ENCODE peak calls at places on chromosome 19, in four cellular contexts. E, R, N and B are unnamed samples.
A peak's percentile ranks its signal among the peaks of the same experiment; 100 is the strongest.

GRCh38 chr19:623974-624373 is 9.4 kb downstream of the POLRMT start:
- DNase-seq in R (peak; percentile 72), E (no peak), N (no peak), B (peak; percentile 98)

GRCh38 chr19:53898680-53899341 is 10.3 kb upstream of the CACNG7 start:
- DNase-seq in N (no peak), R (no peak), E (no peak), B (no peak)

GRCh38 chr19:18539372-18539771 is 4.0 kb downstream of the FKBP8 start:
- DNase-seq in R (no peak), N (no peak), E (no peak), B (no peak)

GRCh38 chr19:8321760-8322637 is 703 bp downstream of the RPS28 start:
- DNase-seq in N (no peak), E (no peak), R (no peak), B (no peak)

GRCh38 chr19:46913198-46913851 is 52.5 kb downstream of the ARHGAP35 start:
- DNase-seq in E (no peak), R (no peak), N (no peak), B (no peak)

GRCh38 chr19:33266971-33267484 is 35.3 kb downstream of the CEBPA start:
- DNase-seq in R (no peak), E (no peak), N (no peak), B (no peak)

GRCh38 chr19:57280913-57281425 is 684 bp downstream of the ZNF460 start:
- DNase-seq in E (no peak), N (peak; percentile 22), R (no peak), B (no peak)

GRCh38 chr19:13953021-13953531 is 767 bp downstream of the DCAF15 start:
- DNase-seq in R (peak; percentile 48), E (peak; percentile 52), N (peak; percentile 56), B (peak; percentile 64)

GRCh38 chr19:35247526-35248309 is 1.1 kb upstream of the LSR start:
- DNase-seq in E (no peak), R (peak; percentile 56), N (no peak), B (no peak)

GRCh38 chr19:27774827-27775226 is 1438.1 kb downstream of the UQCRFS1 start:
- DNase-seq in N (no peak), R (peak; percentile 42), E (no peak), B (peak; percentile 19)

GRCh38 chr19:38263696-38264485 is 482 bp upstream of the SPINT2 start:
- DNase-seq in E (peak; percentile 83), R (peak; percentile 51), N (peak; percentile 57), B (no peak)

GRCh38 chr19:1401138-1401888 is at the start of gene GAMT:
- DNase-seq in E (peak; percentile 59), R (peak; percentile 51), N (peak; percentile 66), B (no peak)

GRCh38 chr19:46878613-46879375 is 18.0 kb downstream of the ARHGAP35 start:
- DNase-seq in E (no peak), R (peak; percentile 87), N (peak; percentile 64), B (no peak)

GRCh38 chr19:11233073-11233472 is 6.3 kb upstream of the ANGPTL8 start:
- DNase-seq in R (no peak), N (no peak), E (no peak), B (no peak)

GRCh38 chr19:35641515-35642151 is at the start of gene ETV2:
- DNase-seq in R (no peak), E (no peak), N (no peak), B (no peak)

GRCh38 chr19:38551450-38551813 is 66.3 kb downstream of the MAP4K1 start:
- DNase-seq in E (no peak), N (no peak), R (no peak), B (no peak)

GRCh38 chr19:49361438-49362047 is 673 bp downstream of the TEAD2 start:
- DNase-seq in N (peak; percentile 89), E (no peak), R (peak; percentile 71), B (peak; percentile 73)

GRCh38 chr19:17677002-17677401 is 11.2 kb downstream of the UNC13A start:
- DNase-seq in E (no peak), N (no peak), R (no peak), B (no peak)

GRCh38 chr19:799076-799881 is 2.0 kb downstream of the PTBP1 start:
- DNase-seq in R (peak; percentile 33), E (no peak), N (peak; percentile 77), B (no peak)

GRCh38 chr19:48558018-48558684 is 6.2 kb downstream of the SULT2B1 start:
- DNase-seq in R (peak; percentile 86), E (no peak), N (no peak), B (no peak)

GRCh38 chr19:47239610-47240296 is 8.8 kb upstream of the BBC3 start:
- DNase-seq in R (peak; percentile 81), E (peak; percentile 96), N (peak; percentile 80), B (no peak)

GRCh38 chr19:1884719-1885334 is 469 bp downstream of the ABHD17A start:
- DNase-seq in E (no peak), R (peak; percentile 24), N (no peak), B (no peak)

GRCh38 chr19:39126593-39127187 is 1.1 kb downstream of the PAK4 start:
- DNase-seq in R (peak; percentile 88), E (no peak), N (no peak), B (peak; percentile 53)

GRCh38 chr19:41705393-41706174 is 2.8 kb upstream of the CEACAM5 start:
- DNase-seq in R (peak; percentile 46), N (peak; percentile 32), E (no peak), B (peak; percentile 28)

GRCh38 chr19:22619371-22619770 is 14.8 kb upstream of the ZNF492 start:
- DNase-seq in R (no peak), E (no peak), N (no peak), B (no peak)

GRCh38 chr19:662207-662961 is 630 bp downstream of the RNF126 start:
- DNase-seq in E (no peak), R (peak; percentile 46), N (peak; percentile 12), B (no peak)

GRCh38 chr19:51687791-51688664 is 5.1 kb upstream of the SPACA6 start:
- DNase-seq in R (peak; percentile 64), N (peak; percentile 91), E (peak; percentile 55), B (no peak)

GRCh38 chr19:14048439-14049153 is 13.3 kb downstream of the PALM3 start:
- DNase-seq in E (peak; percentile 20), N (peak; percentile 47), R (peak; percentile 42), B (peak; percentile 59)

GRCh38 chr19:19115954-19116353 is 22.3 kb downstream of the TMEM161A start:
- DNase-seq in R (peak; percentile 25), N (no peak), E (no peak), B (peak; percentile 37)